ENCODE peak calls at places on chromosomes 5 and 9, in five cellular contexts. S is K562, P is GM12878, Z is GM23338, W is HepG2. Q is an unnamed sample.

GRCh38 chr5:57366744-57367143 is 115.9 kb downstream of the ACTBL2 start:
- DNase-seq in W (peak; percentile 77), S (no peak), Z (no peak), P (no peak), Q (peak; percentile 91)

GRCh38 chr9:76257224-76257794 is 136.9 kb downstream of the RFK start:
- DNase-seq in P (no peak), Z (no peak), S (no peak), W (no peak), Q (no peak)

GRCh38 chr5:124745367-124746251 is 830 bp downstream of the ZNF608 start:
- DNase-seq in Z (no peak), W (no peak), S (no peak), P (no peak), Q (no peak)

GRCh38 chr9:134377976-134378375 is 51.7 kb downstream of the RXRA start:
- DNase-seq in W (no peak), S (no peak), P (no peak), Z (no peak), Q (peak; percentile 61)

GRCh38 chr9:133670466-133670865 is 34.3 kb downstream of the DBH start:
- DNase-seq in P (no peak), Z (no peak), W (no peak), S (no peak), Q (no peak)

GRCh38 chr9:112869917-112870316 is 20.8 kb downstream of the SLC46A2 start:
- DNase-seq in S (no peak), W (peak; percentile 87), P (no peak), Z (no peak), Q (no peak)

GRCh38 chr9:31140316-31140715 is 1244.1 kb upstream of the ACO1 start:
- DNase-seq in P (no peak), S (no peak), Z (peak; percentile 64), W (peak; percentile 6), Q (peak; percentile 7)

GRCh38 chr9:133693703-133694529 is 44.2 kb downstream of the SARDH start:
- DNase-seq in P (no peak), W (no peak), Z (no peak), S (no peak), Q (no peak)

GRCh38 chr9:109086221-109086620 is 33.5 kb downstream of the TMEM245 start:
- DNase-seq in Z (no peak), S (no peak), P (peak; percentile 38), W (no peak), Q (peak; percentile 27)

GRCh38 chr9:128162215-128163026 is 2.4 kb downstream of the BBLN start:
- DNase-seq in P (no peak), Z (no peak), W (no peak), S (no peak), Q (no peak)

GRCh38 chr5:36417668-36418067 is 116.0 kb upstream of the RANBP3L start:
- DNase-seq in P (no peak), Z (peak; percentile 93), W (no peak), S (no peak), Q (no peak)

GRCh38 chr5:67233075-67233474 is 36.5 kb upstream of the CD180 start:
- DNase-seq in P (no peak), S (no peak), W (no peak), Z (peak; percentile 57), Q (no peak)

GRCh38 chr5:2750758-2751464 is 566 bp downstream of the IRX2 start:
- DNase-seq in W (no peak), P (no peak), Z (peak; percentile 50), S (no peak), Q (no peak)

GRCh38 chr5:178356459-178356872 is 123.9 kb upstream of the PHYKPL start:
- DNase-seq in Z (peak; percentile 77), S (no peak), W (no peak), P (no peak), Q (no peak)

GRCh38 chr9:12723409-12724028 is 30.3 kb downstream of the TYRP1 start:
- DNase-seq in P (no peak), S (no peak), Z (peak; percentile 10), W (peak; percentile 10), Q (peak; percentile 44)

GRCh38 chr9:113568481-113569321 is 105.2 kb downstream of the RGS3 start:
- DNase-seq in Z (no peak), S (no peak), P (no peak), W (no peak), Q (no peak)

GRCh38 chr9:123119566-123119965 is 86.1 kb downstream of the GPR21 start:
- DNase-seq in S (no peak), Z (no peak), W (no peak), P (no peak), Q (no peak)

GRCh38 chr9:131366745-131367401 is 27.0 kb upstream of the PRRC2B start:
- DNase-seq in W (peak; percentile 64), P (no peak), Z (peak; percentile 73), S (no peak), Q (peak; percentile 65)

GRCh38 chr9:135910197-135910596 is 2.9 kb upstream of the CAMSAP1 start:
- DNase-seq in Z (no peak), W (no peak), P (no peak), S (no peak), Q (no peak)

GRCh38 chr5:15746833-15747232 is 246.9 kb downstream of the FBXL7 start:
- DNase-seq in P (no peak), W (no peak), S (no peak), Z (no peak), Q (no peak)

GRCh38 chr9:113143432-113144227 is 7.2 kb upstream of the SLC31A2 start:
- DNase-seq in Z (no peak), W (no peak), S (no peak), P (no peak), Q (no peak)

GRCh38 chr5:38622723-38623129 is 66.3 kb upstream of the LIFR start:
- DNase-seq in P (no peak), Z (no peak), S (no peak), W (no peak), Q (no peak)

GRCh38 chr5:54013556-54014157 is 296.7 kb downstream of the ARL15 start:
- DNase-seq in S (peak; percentile 79), Z (no peak), P (no peak), W (no peak), Q (peak; percentile 80)

GRCh38 chr5:65141487-65141886 is 340.2 kb downstream of the ADAMTS6 start:
- DNase-seq in Z (no peak), P (no peak), S (no peak), W (no peak), Q (no peak)

GRCh38 chr9:127815512-127816361 is 13.1 kb downstream of the FPGS start:
- DNase-seq in P (no peak), Z (no peak), W (no peak), S (no peak), Q (no peak)

GRCh38 chr5:133611357-133612020 is 852 bp downstream of the FSTL4 start:
- DNase-seq in W (no peak), Z (peak; percentile 52), S (no peak), P (no peak), Q (no peak)

GRCh38 chr5:143205386-143205785 is 198.1 kb downstream of the NR3C1 start:
- DNase-seq in P (no peak), Z (peak; percentile 10), S (no peak), W (no peak), Q (no peak)

GRCh38 chr5:179596421-179596820 is 27.1 kb downstream of the HNRNPH1 start:
- DNase-seq in W (no peak), Z (no peak), P (no peak), S (no peak), Q (no peak)

GRCh38 chr9:27202056-27202455 is 93.0 kb downstream of the TEK start:
- DNase-seq in P (no peak), W (no peak), Z (no peak), S (no peak), Q (no peak)

GRCh38 chr5:59039296-59040006 is 456.6 kb downstream of the RAB3C start:
- DNase-seq in P (no peak), W (no peak), S (peak; percentile 3), Z (peak; percentile 82), Q (no peak)

GRCh38 chr5:116546033-116546742 is 28.4 kb downstream of the SEMA6A start:
- DNase-seq in Z (no peak), P (no peak), W (peak; percentile 41), S (no peak), Q (peak; percentile 1)

GRCh38 chr9:16542290-16542689 is 328.2 kb downstream of the BNC2 start:
- DNase-seq in P (peak; percentile 25), W (no peak), S (no peak), Z (no peak), Q (no peak)

GRCh38 chr9:114174876-114175771 is 19.8 kb downstream of the COL27A1 start:
- DNase-seq in S (no peak), Z (no peak), W (peak; percentile 99), P (no peak), Q (no peak)

GRCh38 chr5:154652746-154653417 is 102.3 kb upstream of the LARP1 start:
- DNase-seq in P (no peak), W (no peak), S (peak; percentile 44), Z (peak; percentile 19), Q (no peak)

GRCh38 chr5:164341056-164341619 is 835.7 kb downstream of the MAT2B start:
- DNase-seq in W (no peak), S (peak; percentile 36), P (no peak), Z (peak; percentile 20), Q (no peak)
- TF ChIP-seq CTCF in W (no peak), S (peak; percentile 4), P (no peak), Z (no peak), Q (no peak)

GRCh38 chr5:24642022-24642421 is 2.8 kb downstream of the CDH10 start:
- DNase-seq in S (peak; percentile 9), Z (peak; percentile 53), P (no peak), W (peak; percentile 16), Q (no peak)
- TF ChIP-seq JUNB in S (no peak), Z (no peak), P (no peak), W (no peak), Q (no peak)

GRCh38 chr5:332843-333242 is 11.3 kb downstream of the AHRR start:
- DNase-seq in S (no peak), W (no peak), P (no peak), Z (no peak), Q (no peak)

GRCh38 chr5:333945-334344 is 12.4 kb downstream of the AHRR start:
- DNase-seq in Z (no peak), P (no peak), S (no peak), W (no peak), Q (no peak)

GRCh38 chr5:334903-335739 is 13.6 kb downstream of the AHRR start:
- DNase-seq in S (no peak), W (no peak), P (no peak), Z (no peak), Q (no peak)

GRCh38 chr5:335740-336038 is 14.2 kb downstream of the AHRR start:
- DNase-seq in P (no peak), Z (no peak), W (no peak), S (no peak), Q (no peak)

GRCh38 chr5:337565-338130 is 16.1 kb downstream of the AHRR start:
- DNase-seq in Z (peak; percentile 80), P (no peak), S (no peak), W (peak; percentile 45), Q (peak; percentile 77)
- TF ChIP-seq CTCF in Z (peak; percentile 67), P (no peak), S (peak; percentile 49), W (peak; percentile 55), Q (peak; percentile 50)

GRCh38 chr5:80782626-80783025 is 127.8 kb upstream of the DHFR start:
- DNase-seq in W (no peak), S (no peak), Z (no peak), P (no peak), Q (no peak)

GRCh38 chr5:80781356-80781755 is 126.6 kb upstream of the DHFR start:
- DNase-seq in S (peak; percentile 14), Z (no peak), P (no peak), W (no peak), Q (no peak)

GRCh38 chr5:80780024-80780423 is 125.2 kb upstream of the DHFR start:
- DNase-seq in P (no peak), W (peak; percentile 25), Z (no peak), S (no peak), Q (no peak)

GRCh38 chr5:80780761-80781285 is 126.0 kb upstream of the DHFR start:
- DNase-seq in S (no peak), P (no peak), Z (no peak), W (no peak), Q (no peak)

GRCh38 chr5:80777347-80778287 is 122.8 kb upstream of the DHFR start:
- DNase-seq in P (no peak), W (no peak), Z (no peak), S (no peak), Q (no peak)
- TF ChIP-seq JUNB in P (no peak), W (no peak), Z (no peak), S (no peak), Q (no peak)

Q was measured in A549.